ENCODE peak calls at places on chromosome 5, in ten cellular contexts. One of them, this sample, is unnamed.

GRCh38 chr5:37847978-37848425 is 8.2 kb upstream of the GDNF start:
- DNase-seq in sigmoid colon: no peak
- DNase-seq in osteoblast: no peak
- DNase-seq in endodermal cell: peak; percentile 57
- DNase-seq in AG09309: no peak
- DNase-seq in psoas muscle: no peak
- DNase-seq in A549: no peak
- DNase-seq in kidney epithelial cell: no peak
- DNase-seq in PC-9: peak; percentile 44
- DNase-seq in pancreas: no peak
- DNase-seq in this sample: no peak

GRCh38 chr5:177540438-177540837 is 13.9 kb downstream of the FAM193B start:
- DNase-seq in sigmoid colon: no peak
- DNase-seq in osteoblast: no peak
- DNase-seq in endodermal cell: peak; percentile 42
- DNase-seq in AG09309: no peak
- DNase-seq in psoas muscle: no peak
- DNase-seq in A549: no peak
- DNase-seq in kidney epithelial cell: no peak
- DNase-seq in PC-9: no peak
- DNase-seq in pancreas: no peak
- DNase-seq in this sample: no peak

GRCh38 chr5:32018476-32019436 is 155.4 kb downstream of the GOLPH3 start:
- DNase-seq in sigmoid colon: peak; percentile 42
- DNase-seq in osteoblast: no peak
- DNase-seq in endodermal cell: no peak
- DNase-seq in AG09309: no peak
- DNase-seq in psoas muscle: no peak
- DNase-seq in A549: no peak
- DNase-seq in kidney epithelial cell: no peak
- DNase-seq in PC-9: no peak
- DNase-seq in pancreas: no peak
- DNase-seq in this sample: no peak

GRCh38 chr5:92884464-92884863 is 696.6 kb downstream of the NR2F1-AS1 start:
- DNase-seq in sigmoid colon: no peak
- DNase-seq in osteoblast: no peak
- DNase-seq in endodermal cell: no peak
- DNase-seq in AG09309: no peak
- DNase-seq in psoas muscle: no peak
- DNase-seq in A549: no peak
- DNase-seq in kidney epithelial cell: no peak
- DNase-seq in PC-9: no peak
- DNase-seq in pancreas: no peak
- DNase-seq in this sample: no peak

GRCh38 chr5:133230823-133231578 is 179.2 kb downstream of the HSPA4 start:
- DNase-seq in sigmoid colon: peak; percentile 56
- DNase-seq in osteoblast: no peak
- DNase-seq in endodermal cell: no peak
- DNase-seq in AG09309: no peak
- DNase-seq in psoas muscle: no peak
- DNase-seq in A549: no peak
- DNase-seq in kidney epithelial cell: no peak
- DNase-seq in PC-9: no peak
- DNase-seq in pancreas: no peak
- DNase-seq in this sample: no peak

GRCh38 chr5:140345919-140346347 is 470 bp downstream of the HBEGF start:
- DNase-seq in sigmoid colon: peak; percentile 88
- DNase-seq in osteoblast: peak; percentile 94
- DNase-seq in endodermal cell: peak; percentile 90
- DNase-seq in AG09309: no peak
- DNase-seq in psoas muscle: peak; percentile 79
- DNase-seq in A549: peak; percentile 67
- DNase-seq in kidney epithelial cell: no peak
- DNase-seq in PC-9: peak; percentile 55
- DNase-seq in pancreas: peak; percentile 85
- DNase-seq in this sample: peak; percentile 29

GRCh38 chr5:32241034-32241783 is 67.1 kb upstream of the GOLPH3 start:
- DNase-seq in sigmoid colon: no peak
- DNase-seq in osteoblast: no peak
- DNase-seq in endodermal cell: no peak
- DNase-seq in AG09309: no peak
- DNase-seq in psoas muscle: no peak
- DNase-seq in A549: no peak
- DNase-seq in kidney epithelial cell: no peak
- DNase-seq in PC-9: no peak
- DNase-seq in pancreas: no peak
- DNase-seq in this sample: no peak

GRCh38 chr5:134438641-134439621 is 27.2 kb upstream of the CDKN2AIPNL start:
- DNase-seq in sigmoid colon: peak; percentile 94
- DNase-seq in osteoblast: peak; percentile 91
- DNase-seq in endodermal cell: peak; percentile 85
- DNase-seq in AG09309: peak; percentile 90
- DNase-seq in psoas muscle: peak; percentile 86
- DNase-seq in A549: no peak
- DNase-seq in kidney epithelial cell: peak; percentile 79
- DNase-seq in PC-9: peak; percentile 91
- DNase-seq in pancreas: no peak
- DNase-seq in this sample: peak; percentile 73

GRCh38 chr5:39356263-39356662 is 8.0 kb downstream of the C9 start:
- DNase-seq in sigmoid colon: no peak
- DNase-seq in osteoblast: no peak
- DNase-seq in endodermal cell: no peak
- DNase-seq in AG09309: no peak
- DNase-seq in psoas muscle: no peak
- DNase-seq in A549: no peak
- DNase-seq in kidney epithelial cell: no peak
- DNase-seq in PC-9: no peak
- DNase-seq in pancreas: no peak
- DNase-seq in this sample: no peak

GRCh38 chr5:134024811-134025210 is 20.0 kb upstream of the VDAC1 start:
- DNase-seq in sigmoid colon: no peak
- DNase-seq in osteoblast: peak; percentile 58
- DNase-seq in endodermal cell: peak; percentile 34
- DNase-seq in AG09309: no peak
- DNase-seq in psoas muscle: no peak
- DNase-seq in A549: no peak
- DNase-seq in kidney epithelial cell: no peak
- DNase-seq in PC-9: no peak
- DNase-seq in pancreas: no peak
- DNase-seq in this sample: no peak

GRCh38 chr5:71662381-71662780 is 56.7 kb upstream of the CARTPT start:
- DNase-seq in sigmoid colon: no peak
- DNase-seq in osteoblast: no peak
- DNase-seq in endodermal cell: no peak
- DNase-seq in AG09309: no peak
- DNase-seq in psoas muscle: no peak
- DNase-seq in A549: no peak
- DNase-seq in kidney epithelial cell: no peak
- DNase-seq in PC-9: no peak
- DNase-seq in pancreas: no peak
- DNase-seq in this sample: no peak

DNA sequence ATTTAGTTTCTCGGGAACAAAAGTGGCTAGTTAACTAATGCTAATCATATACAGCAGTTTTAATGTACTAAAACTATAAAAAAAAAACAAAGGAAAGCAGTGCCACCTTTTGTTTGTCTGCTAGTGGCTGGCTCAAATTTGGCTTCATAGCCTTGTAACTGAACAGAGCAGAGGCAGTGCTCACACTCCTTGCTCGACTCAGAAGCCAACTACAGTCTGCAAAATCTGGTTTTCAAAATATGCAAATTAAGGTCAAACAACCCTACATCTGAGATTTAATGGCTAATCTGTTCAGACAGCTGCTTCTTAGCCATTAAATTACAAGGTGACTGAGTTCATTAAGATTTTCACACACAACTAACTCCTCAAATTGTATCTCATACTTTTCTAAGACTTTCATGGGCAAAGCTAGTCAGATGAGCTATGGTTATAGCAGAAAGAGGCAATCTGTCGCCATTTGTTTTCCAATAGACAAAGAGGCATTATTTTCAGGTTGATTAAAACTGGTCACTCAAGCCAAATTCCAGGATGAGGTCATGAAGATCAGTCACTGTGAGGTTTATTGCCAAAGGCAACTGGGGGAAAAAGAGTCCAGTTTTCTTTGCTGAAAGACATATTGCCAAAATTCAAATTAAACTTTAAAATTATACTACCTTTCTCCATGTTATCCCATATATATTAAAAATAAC is 56.8 kb upstream of the EPB41L4A start:
- DNase-seq in sigmoid colon: no peak
- DNase-seq in osteoblast: no peak
- DNase-seq in endodermal cell: no peak
- DNase-seq in AG09309: no peak
- DNase-seq in psoas muscle: no peak
- DNase-seq in A549: no peak
- DNase-seq in kidney epithelial cell: peak; percentile 28
- DNase-seq in PC-9: no peak
- DNase-seq in pancreas: no peak
- DNase-seq in this sample: no peak
- TF ChIP-seq CTCF in sigmoid colon: no peak
- TF ChIP-seq CTCF in osteoblast: no peak
- TF ChIP-seq CTCF in endodermal cell: no peak
- TF ChIP-seq CTCF in AG09309: no peak
- TF ChIP-seq CTCF in psoas muscle: no peak
- TF ChIP-seq CTCF in A549: no peak
- TF ChIP-seq CTCF in kidney epithelial cell: no peak
- TF ChIP-seq CTCF in PC-9: no peak
- TF ChIP-seq CTCF in pancreas: no peak
- TF ChIP-seq CTCF in this sample: no peak

DNA sequence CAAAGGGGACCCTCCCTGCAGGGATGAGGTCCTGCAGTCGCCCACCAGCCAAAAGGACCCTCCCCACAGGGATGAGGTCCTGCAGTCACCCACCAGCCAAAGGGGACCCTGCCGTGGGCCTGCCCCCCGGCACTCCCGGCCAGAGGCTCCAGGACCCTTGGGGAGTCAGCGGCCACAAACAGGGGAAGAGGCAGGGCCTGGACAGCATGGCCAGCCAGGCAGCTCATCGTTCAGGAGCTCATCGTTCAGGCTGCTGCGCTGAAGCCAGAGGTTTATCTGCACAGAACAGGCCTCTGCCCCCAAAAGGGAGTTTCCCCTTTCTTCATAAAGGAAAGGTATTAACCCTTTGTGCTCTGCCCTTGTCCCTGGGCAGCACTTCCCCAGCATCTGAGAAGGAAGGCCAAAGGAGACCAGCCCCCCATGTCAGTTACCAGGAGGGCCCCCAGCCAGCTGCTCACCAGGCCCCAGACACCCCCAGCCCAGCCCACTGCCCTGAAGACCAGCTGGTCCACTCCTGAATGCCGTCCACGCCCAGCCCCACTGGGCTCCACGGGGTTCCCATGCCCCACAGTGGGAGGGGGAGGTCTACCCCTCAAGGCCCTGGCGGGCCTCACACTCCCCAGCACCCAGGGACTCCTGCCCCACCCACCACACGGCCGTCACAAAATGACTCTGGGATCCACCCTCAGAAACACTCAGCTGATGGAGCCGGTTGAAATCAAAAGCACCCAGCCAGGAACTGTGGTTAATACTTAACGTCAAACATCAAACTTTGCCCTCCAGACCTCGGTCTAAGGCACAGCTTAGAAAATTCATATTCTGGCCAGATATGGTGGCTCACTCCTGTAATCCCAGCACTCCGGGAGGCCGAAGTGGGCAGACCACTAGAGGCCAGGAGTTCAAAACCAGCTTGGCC is 6.3 kb downstream of the SLC12A7 start:
- DNase-seq in sigmoid colon: no peak
- DNase-seq in osteoblast: no peak
- DNase-seq in endodermal cell: no peak
- DNase-seq in AG09309: no peak
- DNase-seq in psoas muscle: no peak
- DNase-seq in A549: peak; percentile 71
- DNase-seq in kidney epithelial cell: no peak
- DNase-seq in PC-9: no peak
- DNase-seq in pancreas: no peak
- DNase-seq in this sample: no peak
- H3K4me3 ChIP-seq in sigmoid colon: no peak overlapping the region
- H3K4me3 ChIP-seq in osteoblast: no peak overlapping the region
- H3K4me3 ChIP-seq in endodermal cell: no peak overlapping the region
- H3K4me3 ChIP-seq in AG09309: no peak overlapping the region
- H3K4me3 ChIP-seq in psoas muscle: no peak overlapping the region
- H3K4me3 ChIP-seq in A549: peak overlapping the region; percentile 13
- H3K4me3 ChIP-seq in kidney epithelial cell: no peak overlapping the region
- H3K4me3 ChIP-seq in PC-9: no peak overlapping the region
- H3K4me3 ChIP-seq in pancreas: no peak overlapping the region
- H3K4me3 ChIP-seq in this sample: no peak overlapping the region

GRCh38 chr5:1208743-1209551 is 7.6 kb downstream of the SLC6A19 start:
- DNase-seq in sigmoid colon: no peak
- DNase-seq in osteoblast: peak; percentile 96
- DNase-seq in endodermal cell: no peak
- DNase-seq in AG09309: no peak
- DNase-seq in psoas muscle: peak; percentile 12
- DNase-seq in A549: peak; percentile 59
- DNase-seq in kidney epithelial cell: no peak
- DNase-seq in PC-9: peak; percentile 41
- DNase-seq in pancreas: peak; percentile 53
- DNase-seq in this sample: no peak
- TF ChIP-seq CTCF in sigmoid colon: no peak
- TF ChIP-seq CTCF in osteoblast: peak; percentile 44
- TF ChIP-seq CTCF in endodermal cell: peak; percentile 43
- TF ChIP-seq CTCF in AG09309: peak; percentile 82
- TF ChIP-seq CTCF in psoas muscle: peak; percentile 24
- TF ChIP-seq CTCF in A549: peak; percentile 63
- TF ChIP-seq CTCF in kidney epithelial cell: peak; percentile 63
- TF ChIP-seq CTCF in PC-9: peak; percentile 50
- TF ChIP-seq CTCF in pancreas: no peak
- TF ChIP-seq CTCF in this sample: peak; percentile 53

GRCh38 chr5:172104801-172105701 is 83.0 kb downstream of the STK10 start:
- DNase-seq in sigmoid colon: no peak
- DNase-seq in osteoblast: no peak
- DNase-seq in endodermal cell: no peak
- DNase-seq in AG09309: no peak
- DNase-seq in psoas muscle: no peak
- DNase-seq in A549: no peak
- DNase-seq in kidney epithelial cell: no peak
- DNase-seq in PC-9: no peak
- DNase-seq in pancreas: no peak
- DNase-seq in this sample: no peak

GRCh38 chr5:172107606-172108005 is 80.4 kb downstream of the STK10 start:
- DNase-seq in sigmoid colon: no peak
- DNase-seq in osteoblast: peak; percentile 94
- DNase-seq in endodermal cell: no peak
- DNase-seq in AG09309: peak; percentile 72
- DNase-seq in psoas muscle: no peak
- DNase-seq in A549: peak; percentile 24
- DNase-seq in kidney epithelial cell: no peak
- DNase-seq in PC-9: peak; percentile 50
- DNase-seq in pancreas: no peak
- DNase-seq in this sample: peak; percentile 78

GRCh38 chr5:172105811-172106210 is 82.2 kb downstream of the STK10 start:
- DNase-seq in sigmoid colon: no peak
- DNase-seq in osteoblast: no peak
- DNase-seq in endodermal cell: no peak
- DNase-seq in AG09309: no peak
- DNase-seq in psoas muscle: no peak
- DNase-seq in A549: no peak
- DNase-seq in kidney epithelial cell: no peak
- DNase-seq in PC-9: no peak
- DNase-seq in pancreas: no peak
- DNase-seq in this sample: no peak

GRCh38 chr5:172104021-172104420 is 84.0 kb downstream of the STK10 start:
- DNase-seq in sigmoid colon: no peak
- DNase-seq in osteoblast: no peak
- DNase-seq in endodermal cell: no peak
- DNase-seq in AG09309: no peak
- DNase-seq in psoas muscle: no peak
- DNase-seq in A549: no peak
- DNase-seq in kidney epithelial cell: no peak
- DNase-seq in PC-9: peak; percentile 22
- DNase-seq in pancreas: no peak
- DNase-seq in this sample: no peak

GRCh38 chr5:172106511-172107356 is 81.3 kb downstream of the STK10 start:
- DNase-seq in sigmoid colon: peak; percentile 78
- DNase-seq in osteoblast: peak; percentile 78
- DNase-seq in endodermal cell: peak; percentile 90
- DNase-seq in AG09309: no peak
- DNase-seq in psoas muscle: peak; percentile 57
- DNase-seq in A549: peak; percentile 58
- DNase-seq in kidney epithelial cell: no peak
- DNase-seq in PC-9: peak; percentile 61
- DNase-seq in pancreas: no peak
- DNase-seq in this sample: no peak
- H3K4me3 ChIP-seq in sigmoid colon: peak overlapping the region; percentile 43
- H3K4me3 ChIP-seq in osteoblast: peak overlapping the region; percentile 59
- H3K4me3 ChIP-seq in endodermal cell: no peak overlapping the region
- H3K4me3 ChIP-seq in AG09309: no peak overlapping the region
- H3K4me3 ChIP-seq in psoas muscle: peak overlapping the region; percentile 47
- H3K4me3 ChIP-seq in A549: peak overlapping the region; percentile 34
- H3K4me3 ChIP-seq in kidney epithelial cell: peak overlapping the region; percentile 25
- H3K4me3 ChIP-seq in PC-9: peak overlapping the region; percentile 29
- H3K4me3 ChIP-seq in pancreas: no peak overlapping the region
- H3K4me3 ChIP-seq in this sample: no peak overlapping the region